ENCODE peak calls at places on chromosomes 7 and 10, in nine cellular contexts. R, M, X, C, J, H, I, K and D are unnamed samples.

GRCh38 chr7:155867734-155868400 is 55.6 kb upstream of the SHH start:
- DNase-seq in R (no peak), M (no peak), X (no peak), C (no peak), J (no peak), H (peak; percentile 33), I (no peak), K (no peak), D (peak; percentile 8)

GRCh38 chr10:84789050-84789449 is 460.7 kb downstream of the CCSER2 start:
- DNase-seq in R (no peak), M (no peak), X (no peak), C (no peak), J (no peak), H (no peak), I (no peak), K (no peak), D (no peak)

GRCh38 chr10:70320751-70321150 is 36.9 kb upstream of the NPFFR1 start:
- DNase-seq in R (no peak), M (no peak), X (no peak), C (no peak), J (peak; percentile 57), H (no peak), I (no peak), K (no peak), D (no peak)

GRCh38 chr7:5693529-5693928 is 87.9 kb downstream of the RNF216 start:
- DNase-seq in R (peak; percentile 80), M (no peak), X (no peak), C (peak; percentile 60), J (no peak), H (peak; percentile 82), I (no peak), K (peak; percentile 73), D (no peak)

GRCh38 chr7:157937432-157937831 is 600.6 kb downstream of the DNAJB6 start:
- DNase-seq in R (no peak), M (no peak), X (no peak), C (no peak), J (no peak), H (no peak), I (no peak), K (no peak), D (peak; percentile 24)

GRCh38 chr7:151539055-151539714 is 19.5 kb upstream of the RHEB start:
- DNase-seq in R (peak; percentile 29), M (peak; percentile 64), X (no peak), C (peak; percentile 36), J (peak; percentile 52), H (no peak), I (no peak), K (peak; percentile 56), D (peak; percentile 68)

GRCh38 chr10:114470956-114471905 is 66.9 kb upstream of the AFAP1L2 start:
- DNase-seq in R (peak; percentile 80), M (peak; percentile 74), X (peak; percentile 41), C (peak; percentile 76), J (peak; percentile 73), H (peak; percentile 76), I (no peak), K (peak; percentile 85), D (peak; percentile 84)

GRCh38 chr10:5583525-5584175 is 58.9 kb downstream of the CALML3 start:
- DNase-seq in R (peak; percentile 50), M (peak; percentile 78), X (no peak), C (no peak), J (no peak), H (peak; percentile 71), I (no peak), K (peak; percentile 58), D (peak; percentile 77)

GRCh38 chr10:34200355-34200901 is 614.7 kb downstream of the PARD3 start:
- DNase-seq in R (peak; percentile 65), M (no peak), X (no peak), C (no peak), J (no peak), H (no peak), I (no peak), K (no peak), D (no peak)

GRCh38 chr7:16084875-16085274 is 336.5 kb downstream of the CRPPA start:
- DNase-seq in R (no peak), M (no peak), X (no peak), C (no peak), J (no peak), H (no peak), I (no peak), K (no peak), D (no peak)

GRCh38 chr10:59945991-59946390 is 39.6 kb upstream of the CCDC6 start:
- DNase-seq in R (no peak), M (no peak), X (no peak), C (no peak), J (no peak), H (no peak), I (no peak), K (no peak), D (no peak)

GRCh38 chr10:1215862-1216575 is 159.8 kb downstream of the WDR37 start:
- DNase-seq in R (no peak), M (no peak), X (no peak), C (no peak), J (no peak), H (no peak), I (no peak), K (no peak), D (no peak)

GRCh38 chr7:105011771-105012502 is 2.1 kb upstream of the KMT2E start:
- DNase-seq in R (no peak), M (no peak), X (peak; percentile 17), C (peak; percentile 46), J (peak; percentile 18), H (peak; percentile 75), I (no peak), K (no peak), D (no peak)

GRCh38 chr7:77409739-77410545 is 6.2 kb downstream of the GSAP start:
- DNase-seq in R (peak; percentile 81), M (no peak), X (no peak), C (peak; percentile 87), J (no peak), H (no peak), I (no peak), K (peak; percentile 93), D (no peak)

GRCh38 chr7:84637568-84638338 is 443.2 kb upstream of the SEMA3A start:
- DNase-seq in R (peak; percentile 89), M (no peak), X (no peak), C (peak; percentile 95), J (no peak), H (peak; percentile 37), I (no peak), K (peak; percentile 94), D (peak; percentile 43)

GRCh38 chr10:77925795-77926565 is 575 bp downstream of the DLG5 start:
- DNase-seq in R (peak; percentile 46), M (peak; percentile 83), X (no peak), C (peak; percentile 54), J (peak; percentile 39), H (peak; percentile 86), I (peak; percentile 21), K (peak; percentile 45), D (peak; percentile 87)

GRCh38 chr10:69640196-69640980 is 10.3 kb downstream of the FAM241B start:
- DNase-seq in R (no peak), M (no peak), X (no peak), C (peak; percentile 32), J (peak; percentile 34), H (peak; percentile 29), I (no peak), K (peak; percentile 46), D (peak; percentile 21)

GRCh38 chr10:110803830-110804338 is 67.8 kb upstream of the PDCD4 start:
- DNase-seq in R (peak; percentile 66), M (peak; percentile 79), X (peak; percentile 10), C (peak; percentile 59), J (peak; percentile 68), H (no peak), I (no peak), K (peak; percentile 66), D (peak; percentile 84)